ENCODE peak calls at places on chromosomes 6 and 20, in four cellular contexts. One of them, this sample, is unnamed.
A peak's percentile ranks its signal among the peaks of the same experiment; 100 is the strongest.

GRCh38 chr20:53547664-53548239 is 45.9 kb downstream of the ZNF217 start:
- DNase-seq in GM12878: peak; percentile 21
- DNase-seq in K562: peak; percentile 70
- DNase-seq in HepG2: peak; percentile 84
- DNase-seq in this sample: peak; percentile 39

GRCh38 chr6:17905611-17906592 is 81.5 kb downstream of the KIF13A start:
- DNase-seq in HepG2: no peak
- DNase-seq in K562: no peak
- DNase-seq in GM12878: no peak
- DNase-seq in this sample: no peak

GRCh38 chr20:46139908-46140482 is 21.9 kb downstream of the CD40 start:
- DNase-seq in HepG2: no peak
- DNase-seq in GM12878: no peak
- DNase-seq in K562: no peak
- DNase-seq in this sample: peak; percentile 42

GRCh38 chr6:166433096-166433495 is 50.4 kb upstream of the MPC1 start:
- DNase-seq in K562: no peak
- DNase-seq in HepG2: no peak
- DNase-seq in GM12878: no peak
- DNase-seq in this sample: no peak

GRCh38 chr20:6053776-6054688 is at the start of gene LRRN4:
- DNase-seq in GM12878: no peak
- DNase-seq in K562: no peak
- DNase-seq in HepG2: peak; percentile 34
- DNase-seq in this sample: peak; percentile 45

GRCh38 chr20:36303020-36303595 is 3.0 kb upstream of the DLGAP4 start:
- DNase-seq in K562: no peak
- DNase-seq in HepG2: no peak
- DNase-seq in GM12878: no peak
- DNase-seq in this sample: no peak

GRCh38 chr6:46484081-46484820 is 7.0 kb downstream of the RCAN2 start:
- DNase-seq in GM12878: no peak
- DNase-seq in HepG2: no peak
- DNase-seq in K562: no peak
- DNase-seq in this sample: no peak

GRCh38 chr6:167311286-167311685 is 13.6 kb upstream of the TTLL2 start:
- DNase-seq in K562: no peak
- DNase-seq in GM12878: no peak
- DNase-seq in HepG2: no peak
- DNase-seq in this sample: no peak

GRCh38 chr6:16585805-16586204 is 175.5 kb downstream of the ATXN1 start:
- DNase-seq in K562: no peak
- DNase-seq in GM12878: no peak
- DNase-seq in HepG2: no peak
- DNase-seq in this sample: no peak

GRCh38 chr6:54655162-54655561 is 191.4 kb upstream of the FAM83B start:
- DNase-seq in HepG2: no peak
- DNase-seq in K562: no peak
- DNase-seq in GM12878: no peak
- DNase-seq in this sample: no peak

GRCh38 chr6:136655251-136656014 is 105.2 kb upstream of the MAP7 start:
- DNase-seq in K562: no peak
- DNase-seq in GM12878: no peak
- DNase-seq in HepG2: no peak
- DNase-seq in this sample: no peak

GRCh38 chr20:7497985-7498384 is 442.3 kb downstream of the HAO1 start:
- DNase-seq in HepG2: no peak
- DNase-seq in K562: no peak
- DNase-seq in GM12878: no peak
- DNase-seq in this sample: no peak

GRCh38 chr6:40419881-40420705 is 167.1 kb downstream of the LRFN2 start:
- DNase-seq in GM12878: no peak
- DNase-seq in HepG2: no peak
- DNase-seq in K562: no peak
- DNase-seq in this sample: no peak

GRCh38 chr6:35377002-35377401 is 34.6 kb downstream of the PPARD start:
- DNase-seq in GM12878: no peak
- DNase-seq in K562: no peak
- DNase-seq in HepG2: no peak
- DNase-seq in this sample: no peak

GRCh38 chr20:46057856-46058655 is 29.0 kb downstream of the SLC12A5 start:
- DNase-seq in GM12878: no peak
- DNase-seq in HepG2: no peak
- DNase-seq in K562: no peak
- DNase-seq in this sample: peak; percentile 79

GRCh38 chr20:9068896-9069663 is at the start of gene PLCB4:
- DNase-seq in HepG2: no peak
- DNase-seq in GM12878: no peak
- DNase-seq in K562: peak; percentile 9
- DNase-seq in this sample: peak; percentile 62

GRCh38 chr20:22861231-22861980 is 173.7 kb upstream of the SSTR4 start:
- DNase-seq in K562: no peak
- DNase-seq in HepG2: no peak
- DNase-seq in GM12878: no peak
- DNase-seq in this sample: no peak

GRCh38 chr6:140178550-140179334 is 804.3 kb upstream of the CITED2 start:
- DNase-seq in K562: no peak
- DNase-seq in HepG2: no peak
- DNase-seq in GM12878: no peak
- DNase-seq in this sample: no peak

GRCh38 chr6:3312604-3313167 is 53.9 kb downstream of the PSMG4 start:
- DNase-seq in K562: no peak
- DNase-seq in HepG2: no peak
- DNase-seq in GM12878: no peak
- DNase-seq in this sample: peak; percentile 8

GRCh38 chr20:36836591-36837329 is 39.2 kb upstream of the TLDC2 start:
- DNase-seq in K562: peak; percentile 77
- DNase-seq in HepG2: peak; percentile 89
- DNase-seq in GM12878: no peak
- DNase-seq in this sample: peak; percentile 90

GRCh38 chr6:129359811-129360787 is 349.9 kb downstream of the ARHGAP18 start:
- DNase-seq in HepG2: no peak
- DNase-seq in GM12878: no peak
- DNase-seq in K562: no peak
- DNase-seq in this sample: no peak

GRCh38 chr6:108118791-108119211 is 44.3 kb upstream of the OSTM1 start:
- DNase-seq in K562: no peak
- DNase-seq in GM12878: no peak
- DNase-seq in HepG2: no peak
- DNase-seq in this sample: no peak

GRCh38 chr6:22078802-22079545 is 217.9 kb downstream of the PRL start:
- DNase-seq in K562: no peak
- DNase-seq in GM12878: no peak
- DNase-seq in HepG2: no peak
- DNase-seq in this sample: peak; percentile 56

GRCh38 chr6:139611327-139611958 is 237.0 kb upstream of the CITED2 start:
- DNase-seq in K562: no peak
- DNase-seq in GM12878: no peak
- DNase-seq in HepG2: no peak
- DNase-seq in this sample: no peak

GRCh38 chr6:30684386-30685156 is 1.9 kb downstream of the PPP1R18 start:
- DNase-seq in K562: peak; percentile 72
- DNase-seq in GM12878: no peak
- DNase-seq in HepG2: no peak
- DNase-seq in this sample: no peak

GRCh38 chr6:134911532-134911931 is 38.4 kb downstream of the ALDH8A1 start:
- DNase-seq in GM12878: no peak
- DNase-seq in HepG2: no peak
- DNase-seq in K562: no peak
- DNase-seq in this sample: no peak

GRCh38 chr6:53543341-53544010 is 1.4 kb downstream of the GCLC start:
- DNase-seq in K562: no peak
- DNase-seq in HepG2: no peak
- DNase-seq in GM12878: no peak
- DNase-seq in this sample: no peak

GRCh38 chr6:10429638-10430427 is 15.0 kb upstream of the TFAP2A start:
- DNase-seq in K562: peak; percentile 63
- DNase-seq in GM12878: peak; percentile 53
- DNase-seq in HepG2: peak; percentile 50
- DNase-seq in this sample: no peak

GRCh38 chr20:2558581-2559301 is 22.4 kb downstream of the TMC2 start:
- DNase-seq in K562: no peak
- DNase-seq in HepG2: no peak
- DNase-seq in GM12878: no peak
- DNase-seq in this sample: peak; percentile 24

GRCh38 chr6:73523434-73524123 is 2.7 kb upstream of the EEF1A1 start:
- DNase-seq in HepG2: peak; percentile 66
- DNase-seq in GM12878: no peak
- DNase-seq in K562: peak; percentile 74
- DNase-seq in this sample: peak; percentile 53

GRCh38 chr6:50816115-50816675 is 2.5 kb upstream of the TFAP2B start:
- DNase-seq in HepG2: peak; percentile 67
- DNase-seq in GM12878: peak; percentile 19
- DNase-seq in K562: peak; percentile 80
- DNase-seq in this sample: peak; percentile 78

GRCh38 chr6:1325471-1326309 is 13.8 kb downstream of the FOXQ1 start:
- DNase-seq in GM12878: no peak
- DNase-seq in HepG2: peak; percentile 99
- DNase-seq in K562: no peak
- DNase-seq in this sample: no peak

GRCh38 chr6:162371133-162371532 is 356.4 kb downstream of the PRKN start:
- DNase-seq in HepG2: no peak
- DNase-seq in K562: no peak
- DNase-seq in GM12878: no peak
- DNase-seq in this sample: no peak

GRCh38 chr20:17026346-17026745 is 200.5 kb upstream of the PCSK2 start:
- DNase-seq in GM12878: no peak
- DNase-seq in HepG2: no peak
- DNase-seq in K562: no peak
- DNase-seq in this sample: no peak

GRCh38 chr20:64145458-64146300 is 18.6 kb upstream of the MYT1 start:
- DNase-seq in GM12878: no peak
- DNase-seq in K562: peak; percentile 41
- DNase-seq in HepG2: no peak
- DNase-seq in this sample: peak; percentile 66

GRCh38 chr20:59731371-59731770 is 127.0 kb downstream of the PHACTR3 start:
- DNase-seq in K562: no peak
- DNase-seq in HepG2: no peak
- DNase-seq in GM12878: no peak
- DNase-seq in this sample: no peak

GRCh38 chr6:31010393-31011060 is at the start of gene MUC22:
- DNase-seq in GM12878: no peak
- DNase-seq in K562: no peak
- DNase-seq in HepG2: no peak
- DNase-seq in this sample: no peak

GRCh38 chr20:58310291-58310782 is 822 bp downstream of the RAB22A start:
- DNase-seq in HepG2: peak; percentile 57
- DNase-seq in GM12878: no peak
- DNase-seq in K562: no peak
- DNase-seq in this sample: no peak

GRCh38 chr6:21885101-21885500 is 291.6 kb downstream of the SOX4 start:
- DNase-seq in K562: no peak
- DNase-seq in HepG2: no peak
- DNase-seq in GM12878: no peak
- DNase-seq in this sample: no peak

GRCh38 chr6:3697609-3698008 is 53.9 kb downstream of the PXDC1 start:
- DNase-seq in HepG2: no peak
- DNase-seq in GM12878: no peak
- DNase-seq in K562: no peak
- DNase-seq in this sample: no peak

GRCh38 chr20:55232647-55233046 is 757.3 kb downstream of the DOK5 start:
- DNase-seq in K562: no peak
- DNase-seq in HepG2: no peak
- DNase-seq in GM12878: no peak
- DNase-seq in this sample: no peak
- TF ChIP-seq CREM in K562: no peak
- TF ChIP-seq CREM in HepG2: no peak
- TF ChIP-seq CREM in GM12878: no peak
- TF ChIP-seq CREM in this sample: no peak

GRCh38 chr6:26249959-26250805 is 114.8 kb upstream of the BTN3A2 start:
- DNase-seq in GM12878: peak; percentile 97
- DNase-seq in K562: peak; percentile 56
- DNase-seq in HepG2: peak; percentile 58
- DNase-seq in this sample: peak; percentile 74
- TF ChIP-seq SP1 in GM12878: peak; percentile 25
- TF ChIP-seq SP1 in K562: peak; percentile 69
- TF ChIP-seq SP1 in HepG2: no peak
- TF ChIP-seq SP1 in this sample: peak; percentile 41

GRCh38 chr20:52129611-52130010 is 62.0 kb downstream of the ZFP64 start:
- DNase-seq in GM12878: no peak
- DNase-seq in K562: no peak
- DNase-seq in HepG2: no peak
- DNase-seq in this sample: no peak
- TF ChIP-seq ETV6 in GM12878: no peak
- TF ChIP-seq ETV6 in K562: no peak
- TF ChIP-seq ETV6 in HepG2: no peak
- TF ChIP-seq ETV6 in this sample: no peak

GRCh38 chr6:87551799-87552198 is 38.0 kb downstream of the RARS2 start:
- DNase-seq in K562: no peak
- DNase-seq in HepG2: no peak
- DNase-seq in GM12878: no peak
- DNase-seq in this sample: no peak

GRCh38 chr6:87553159-87553765 is 36.5 kb downstream of the RARS2 start:
- DNase-seq in GM12878: no peak
- DNase-seq in K562: no peak
- DNase-seq in HepG2: no peak
- DNase-seq in this sample: no peak

GRCh38 chr6:87558446-87558845 is 31.3 kb downstream of the RARS2 start:
- DNase-seq in GM12878: no peak
- DNase-seq in HepG2: no peak
- DNase-seq in K562: no peak
- DNase-seq in this sample: no peak

GRCh38 chr6:87561012-87561411 is 28.8 kb downstream of the RARS2 start:
- DNase-seq in HepG2: no peak
- DNase-seq in GM12878: no peak
- DNase-seq in K562: no peak
- DNase-seq in this sample: no peak

GRCh38 chr6:87555506-87555905 is 34.3 kb downstream of the RARS2 start:
- DNase-seq in K562: no peak
- DNase-seq in HepG2: no peak
- DNase-seq in GM12878: no peak
- DNase-seq in this sample: no peak
- TF ChIP-seq CREM in K562: no peak
- TF ChIP-seq CREM in HepG2: no peak
- TF ChIP-seq CREM in GM12878: no peak
- TF ChIP-seq CREM in this sample: no peak

DNA sequence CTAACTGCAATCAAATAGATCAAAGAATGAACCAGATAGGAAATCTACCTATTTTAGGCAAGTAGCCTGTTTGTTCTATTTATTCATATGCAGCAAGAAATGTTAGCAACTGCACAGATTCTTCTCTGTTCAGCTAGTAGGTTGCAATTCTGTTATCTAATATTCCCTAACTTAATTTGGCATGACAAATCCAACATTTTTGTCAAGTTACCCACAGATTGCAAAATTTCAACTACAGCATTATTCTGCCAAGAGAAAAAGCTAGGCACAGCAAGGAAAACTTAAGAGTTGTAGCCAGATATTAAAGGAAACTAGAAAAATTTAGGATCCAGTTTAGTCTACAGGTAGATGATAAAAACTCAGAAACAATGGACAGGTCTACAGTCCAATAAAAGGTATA is 104.4 kb upstream of the SYNCRIP start:
- DNase-seq in HepG2: no peak
- DNase-seq in K562: no peak
- DNase-seq in GM12878: no peak
- DNase-seq in this sample: no peak
- TF ChIP-seq SP1 in HepG2: no peak
- TF ChIP-seq SP1 in K562: no peak
- TF ChIP-seq SP1 in GM12878: no peak
- TF ChIP-seq SP1 in this sample: no peak

This sample was measured in WTC11.